ENCODE peak calls at places on chromosomes 6 and 20, in six cellular contexts. Y is A673, J is keratinocyte, L is hepatocyte, R is H1, G is PC-9. F is an unnamed sample.
A peak's percentile ranks its signal among the peaks of the same experiment; 100 is the strongest.

GRCh38 chr6:14622878-14623542 is 505.4 kb downstream of the CD83 start:
- DNase-seq in R (no peak), L (no peak), G (no peak), Y (no peak), J (no peak), F (no peak)

GRCh38 chr20:49573900-49574416 is 6.0 kb upstream of the PTGIS start:
- DNase-seq in L (no peak), Y (no peak), J (no peak), G (peak; percentile 61), R (no peak), F (no peak)

GRCh38 chr6:148231572-148231971 is 111.1 kb upstream of the SASH1 start:
- DNase-seq in R (no peak), G (peak; percentile 77), J (peak; percentile 44), Y (no peak), L (no peak), F (peak; percentile 45)

GRCh38 chr20:4697874-4698221 is 23.9 kb upstream of the PRND start:
- DNase-seq in Y (no peak), J (no peak), R (no peak), L (no peak), G (no peak), F (no peak)

GRCh38 chr6:12208190-12208589 is 82.0 kb upstream of the EDN1 start:
- DNase-seq in J (no peak), G (peak; percentile 71), Y (no peak), L (no peak), R (no peak), F (peak; percentile 27)

GRCh38 chr6:16228709-16229665 is 9.4 kb upstream of the GMPR start:
- DNase-seq in J (no peak), L (peak; percentile 22), Y (no peak), R (no peak), G (no peak), F (peak; percentile 35)

GRCh38 chr6:24951831-24952299 is 16.1 kb upstream of the RIPOR2 start:
- DNase-seq in R (no peak), G (no peak), L (no peak), J (no peak), Y (no peak), F (no peak)

GRCh38 chr20:38260378-38261053 is at the start of gene KIAA1755:
- DNase-seq in L (peak; percentile 38), G (peak; percentile 22), J (no peak), R (peak; percentile 73), Y (no peak), F (no peak)

GRCh38 chr6:33314943-33315752 is 1.3 kb upstream of the TAPBP start:
- DNase-seq in L (peak; percentile 79), G (no peak), Y (peak; percentile 56), J (no peak), R (peak; percentile 78), F (peak; percentile 40)

GRCh38 chr6:29490552-29490951 is 2.8 kb upstream of the MAS1L start:
- DNase-seq in G (no peak), Y (no peak), R (no peak), J (no peak), L (no peak), F (no peak)

GRCh38 chr6:53492860-53493634 is 51.9 kb downstream of the GCLC start:
- DNase-seq in J (peak; percentile 25), Y (peak; percentile 73), L (peak; percentile 63), R (peak; percentile 49), G (no peak), F (peak; percentile 84)

GRCh38 chr6:159984268-159984786 is 15.4 kb downstream of the IGF2R start:
- DNase-seq in Y (no peak), R (no peak), G (peak; percentile 39), L (no peak), J (no peak), F (peak; percentile 91)

GRCh38 chr6:138677538-138677937 is 96.0 kb upstream of the CCDC28A start:
- DNase-seq in Y (no peak), R (no peak), L (no peak), G (no peak), J (no peak), F (no peak)

GRCh38 chr6:136922680-136922996 is 537 bp downstream of the SLC35D3 start:
- DNase-seq in R (peak; percentile 47), Y (no peak), G (no peak), J (no peak), L (no peak), F (no peak)

GRCh38 chr6:136923954-136924291 is 1.8 kb downstream of the SLC35D3 start:
- DNase-seq in Y (no peak), J (no peak), R (no peak), G (no peak), L (no peak), F (no peak)

GRCh38 chr6:136921936-136922679 is at the start of gene SLC35D3:
- DNase-seq in J (no peak), L (peak; percentile 20), R (peak; percentile 73), Y (peak; percentile 14), G (no peak), F (no peak)

GRCh38 chr6:136921521-136921935 is 573 bp upstream of the SLC35D3 start:
- DNase-seq in J (no peak), Y (no peak), R (peak; percentile 65), G (no peak), L (peak; percentile 19), F (no peak)

DNA sequence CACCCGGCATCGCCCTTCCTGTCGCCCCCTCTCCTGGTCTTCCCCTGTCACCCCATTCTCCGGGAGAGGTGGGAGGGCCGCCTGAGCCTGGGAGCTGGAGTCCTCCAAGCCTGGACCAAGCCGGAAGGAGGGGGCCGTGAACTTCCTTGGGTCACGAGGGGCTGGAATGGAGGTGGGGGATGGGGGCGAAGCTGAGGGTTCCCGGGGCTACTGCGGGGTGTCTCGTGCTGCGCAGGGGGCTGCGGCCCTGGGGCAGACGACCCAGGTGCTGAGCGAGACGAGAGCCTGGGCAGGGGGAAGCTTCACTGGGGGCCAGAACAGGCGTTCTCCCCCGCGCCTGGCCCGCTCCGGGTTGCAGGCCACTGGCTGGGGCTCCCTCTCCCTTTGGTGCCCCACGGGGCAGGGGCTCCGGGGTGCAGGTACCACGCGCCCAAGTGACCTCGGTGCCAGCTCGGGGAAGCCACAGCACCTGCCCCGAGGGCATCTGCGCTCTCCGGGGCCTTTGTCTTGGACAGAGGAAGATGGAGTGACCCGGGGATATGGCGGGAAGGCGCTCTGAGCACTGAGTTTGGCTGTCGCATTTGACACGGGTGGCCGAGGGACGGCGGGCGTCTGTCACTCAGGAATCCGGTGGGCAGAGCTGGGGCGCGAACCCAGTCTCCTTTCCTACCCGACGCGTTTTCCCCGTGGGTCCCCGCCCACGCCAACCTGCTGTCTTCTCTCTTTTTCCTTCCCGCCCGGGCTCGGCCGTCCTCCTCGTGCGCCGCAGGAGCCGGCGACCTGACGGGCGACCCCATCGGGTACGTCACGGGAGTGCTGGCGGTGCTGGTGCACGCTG is 1.2 kb downstream of the SLC35D3 start:
- DNase-seq in J (no peak), G (no peak), R (peak; percentile 62), Y (no peak), L (peak; percentile 6), F (no peak)
- TF ChIP-seq EZH2 in J (no peak), G (no peak), R (no peak), Y (peak; percentile 66), L (no peak), F (no peak)

GRCh38 chr6:165663283-165663735 is 268 bp upstream of the PDE10A start:
- DNase-seq in L (peak; percentile 47), G (no peak), Y (peak; percentile 11), R (peak; percentile 66), J (no peak), F (peak; percentile 4)
- TF ChIP-seq EZH2 in L (no peak), G (no peak), Y (peak; percentile 87), R (peak; percentile 92), J (peak; percentile 70), F (no peak)

DNA sequence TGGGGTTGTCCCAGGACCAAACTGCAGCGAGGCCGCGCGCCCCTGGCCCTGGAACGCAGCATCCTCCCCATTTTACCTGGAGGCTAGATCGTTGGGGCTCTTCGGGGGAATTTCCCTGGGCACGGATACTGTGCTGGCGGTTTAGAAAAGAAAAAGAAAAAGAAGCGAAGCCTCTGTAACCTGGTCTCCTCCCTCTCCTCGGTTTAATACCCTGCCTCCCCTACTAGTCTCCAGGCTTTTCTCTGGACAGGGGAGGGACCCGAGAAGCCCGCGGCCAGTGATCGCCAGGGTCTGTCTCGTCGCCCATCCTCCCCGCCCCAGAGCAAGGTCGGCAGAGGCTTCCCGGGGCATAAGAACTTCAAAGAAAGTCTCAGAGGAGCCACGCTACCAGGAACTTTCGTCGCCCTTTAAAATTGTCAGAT is 6.1 kb upstream of the LAMP5 start:
- DNase-seq in J (no peak), G (no peak), R (peak; percentile 64), L (no peak), Y (no peak), F (no peak)
- TF ChIP-seq EZH2 in J (no peak), G (no peak), R (no peak), L (no peak), Y (no peak), F (no peak)

GRCh38 chr20:19510626-19511025 is 247.4 kb upstream of the RIN2 start:
- DNase-seq in J (no peak), R (no peak), L (no peak), Y (no peak), G (no peak), F (no peak)

GRCh38 chr20:19515074-19515473 is 243.0 kb upstream of the RIN2 start:
- DNase-seq in Y (no peak), L (no peak), J (no peak), R (no peak), G (no peak), F (no peak)

GRCh38 chr20:19512886-19513285 is 245.2 kb upstream of the RIN2 start:
- DNase-seq in L (no peak), J (no peak), G (no peak), Y (no peak), R (no peak), F (no peak)
- TF ChIP-seq EZH2 in L (no peak), J (no peak), G (no peak), Y (no peak), R (no peak), F (no peak)

DNA sequence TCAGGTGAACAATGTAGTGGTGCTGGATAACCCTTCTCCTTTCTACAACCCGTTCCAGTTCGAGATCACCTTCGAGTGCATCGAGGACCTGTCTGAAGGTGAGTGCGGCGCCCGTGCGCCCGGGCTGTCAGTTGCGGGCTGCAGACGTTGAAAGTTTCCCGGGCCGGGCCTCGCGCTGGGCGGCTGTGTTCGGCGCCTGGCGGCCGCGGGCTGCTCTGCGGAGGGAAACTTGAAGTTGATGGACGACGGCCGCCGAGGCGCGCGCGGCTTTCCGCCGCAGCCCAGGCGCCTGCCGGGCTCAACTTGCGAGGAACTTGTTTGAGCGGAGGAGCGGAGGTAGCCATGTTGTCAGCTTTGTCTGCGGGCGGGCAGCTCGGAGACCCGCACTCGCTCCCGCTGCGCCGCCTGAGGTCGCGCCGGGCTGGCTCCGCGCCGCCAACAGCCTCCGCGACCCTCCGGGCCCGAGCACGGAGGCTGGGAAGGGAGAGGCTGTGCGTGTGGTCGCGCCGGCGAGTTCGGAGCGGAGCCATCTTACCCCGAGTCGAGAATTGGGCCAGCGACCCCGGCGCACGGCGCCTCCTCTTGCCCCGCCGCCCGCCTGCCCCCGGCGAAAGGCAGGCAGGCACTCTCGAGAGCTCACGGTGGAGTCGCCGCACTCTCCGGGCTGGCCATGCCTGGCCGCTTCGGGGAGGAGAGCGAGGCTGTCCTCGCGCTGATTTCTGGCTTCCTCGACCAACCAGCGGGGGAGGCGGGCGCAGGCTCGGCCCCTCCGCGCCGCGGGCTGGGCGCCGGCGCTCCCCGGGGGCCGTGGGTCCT is 681 bp downstream of the ASF1A start:
- DNase-seq in J (no peak), L (peak; percentile 74), Y (peak; percentile 68), G (peak; percentile 55), R (peak; percentile 74), F (peak; percentile 40)
- TF ChIP-seq EZH2 in J (no peak), L (no peak), Y (no peak), G (no peak), R (no peak), F (no peak)